ENCODE peak calls at places on chromosome 5, in six cellular contexts. K, D, Z, T, O and B are unnamed samples.

GRCh38 chr5:115962565-115963402 is 509 bp downstream of the LVRN start:
- DNase-seq in K (no peak), D (no peak), Z (no peak), T (no peak), O (no peak), B (no peak)

GRCh38 chr5:173807150-173807784 is 80.9 kb upstream of the CPEB4 start:
- DNase-seq in K (no peak), D (no peak), Z (no peak), T (no peak), O (no peak), B (peak)

GRCh38 chr5:149452665-149453617 is 73.8 kb upstream of the IL17B start:
- DNase-seq in K (no peak), D (no peak), Z (no peak), T (no peak), O (no peak), B (no peak)

GRCh38 chr5:111225926-111226325 is 1.7 kb downstream of the CAMK4 start:
- DNase-seq in K (no peak), D (no peak), Z (no peak), T (no peak), O (no peak), B (peak)

GRCh38 chr5:28190011-28190410 is 1151.6 kb upstream of the CDH9 start:
- DNase-seq in K (no peak), D (no peak), Z (no peak), T (no peak), O (no peak), B (no peak)

GRCh38 chr5:117102591-117102990 is 528.0 kb upstream of the SEMA6A start:
- DNase-seq in K (no peak), D (no peak), Z (no peak), T (no peak), O (no peak), B (no peak)

GRCh38 chr5:72248352-72249032 is 71.5 kb downstream of the MRPS27 start:
- DNase-seq in K (no peak), D (no peak), Z (no peak), T (no peak), O (peak), B (peak)

GRCh38 chr5:180194410-180195345 is 14.3 kb downstream of the RASGEF1C start:
- DNase-seq in K (no peak), D (no peak), Z (no peak), T (no peak), O (no peak), B (peak)

GRCh38 chr5:32707394-32707997 is 3.6 kb upstream of the NPR3 start:
- DNase-seq in K (peak), D (no peak), Z (no peak), T (no peak), O (no peak), B (no peak)

GRCh38 chr5:73295447-73295846 is 122.5 kb downstream of the TMEM174 start:
- DNase-seq in K (no peak), D (no peak), Z (no peak), T (no peak), O (no peak), B (peak)

GRCh38 chr5:179237770-179238627 is 107.3 kb downstream of the ADAMTS2 start:
- DNase-seq in K (no peak), D (no peak), Z (no peak), T (no peak), O (no peak), B (no peak)

GRCh38 chr5:132764051-132764450 is 13.0 kb downstream of the SEPTIN8 start:
- DNase-seq in K (no peak), D (no peak), Z (no peak), T (no peak), O (no peak), B (no peak)

GRCh38 chr5:131196331-131196730 is 25.6 kb downstream of the LYRM7 start:
- DNase-seq in K (no peak), D (no peak), Z (no peak), T (no peak), O (no peak), B (no peak)

GRCh38 chr5:78056901-78057514 is 237.5 kb downstream of the AP3B1 start:
- DNase-seq in K (no peak), D (no peak), Z (no peak), T (no peak), O (no peak), B (no peak)

GRCh38 chr5:123176224-123176937 is 87.3 kb downstream of the PRDM6 start:
- DNase-seq in K (no peak), D (no peak), Z (no peak), T (no peak), O (no peak), B (no peak)

GRCh38 chr5:168135897-168136296 is 155.5 kb upstream of the WWC1 start:
- DNase-seq in K (no peak), D (no peak), Z (no peak), T (no peak), O (no peak), B (no peak)